ENCODE peak calls at places on chromosome 15, in ten cellular contexts. X is CD8-positive, alpha-beta memory T cell; M is right lobe of liver; O is cardiac muscle cell; H is lung; E is small intestine; I is left ventricle myocardium inferior; C is stomach; L is endodermal cell; J is psoas muscle. K is an unnamed sample.
A peak's percentile ranks its signal among the peaks of the same experiment; 100 is the strongest.

GRCh38 chr15:44340410-44340809 is 51.9 kb downstream of the GOLM2 start:
- DNase-seq in L (no peak), I (no peak), E (no peak), O (no peak), C (no peak), H (no peak), X (no peak), M (no peak), J (no peak), K (no peak)

GRCh38 chr15:57555270-57555669 is 36.4 kb upstream of the MYZAP start:
- DNase-seq in M (no peak), I (no peak), E (no peak), L (no peak), C (no peak), H (no peak), X (no peak), J (no peak), O (no peak), K (no peak)

GRCh38 chr15:83435202-83435601 is 11.9 kb upstream of the SH3GL3 start:
- DNase-seq in X (no peak), C (no peak), M (no peak), L (no peak), I (no peak), O (no peak), E (no peak), J (no peak), H (no peak), K (no peak)

GRCh38 chr15:39113741-39114140 is 467.1 kb upstream of the THBS1 start:
- DNase-seq in C (no peak), X (no peak), E (no peak), O (no peak), I (no peak), L (no peak), H (no peak), M (no peak), J (no peak), K (no peak)

GRCh38 chr15:40421246-40422157 is 15.9 kb downstream of the IVD start:
- DNase-seq in E (peak; percentile 73), J (peak; percentile 81), H (peak; percentile 85), M (peak; percentile 85), C (peak; percentile 82), L (peak; percentile 95), X (peak; percentile 75), I (peak; percentile 76), O (peak; percentile 80), K (no peak)

GRCh38 chr15:49247556-49248102 is 77.6 kb downstream of the GALK2 start:
- DNase-seq in C (no peak), E (no peak), M (no peak), L (no peak), X (no peak), H (no peak), I (no peak), J (no peak), O (no peak), K (no peak)

GRCh38 chr15:69780981-69781380 is 316.7 kb downstream of the TLE3 start:
- DNase-seq in J (no peak), L (no peak), H (no peak), O (no peak), C (no peak), E (no peak), X (no peak), I (no peak), M (no peak), K (no peak)

GRCh38 chr15:31471731-31472430 is 145.2 kb downstream of the KLF13 start:
- DNase-seq in I (no peak), E (no peak), J (no peak), L (peak; percentile 9), O (no peak), H (no peak), X (no peak), M (no peak), C (no peak), K (peak; percentile 52)

GRCh38 chr15:67070892-67071664 is 5.7 kb downstream of the SMAD3 start:
- DNase-seq in E (no peak), C (no peak), M (no peak), I (no peak), H (no peak), O (no peak), X (no peak), J (no peak), L (peak; percentile 72), K (no peak)

GRCh38 chr15:67068724-67069400 is 3.5 kb downstream of the SMAD3 start:
- DNase-seq in I (no peak), M (no peak), X (no peak), H (no peak), L (no peak), E (no peak), C (no peak), O (no peak), J (no peak), K (no peak)

GRCh38 chr15:67072442-67072841 is 7.0 kb downstream of the SMAD3 start:
- DNase-seq in E (peak; percentile 79), C (no peak), M (no peak), J (no peak), H (no peak), L (no peak), I (no peak), X (no peak), O (no peak), K (no peak)

GRCh38 chr15:67067930-67068542 is 2.6 kb downstream of the SMAD3 start:
- DNase-seq in E (peak; percentile 86), X (no peak), I (no peak), C (no peak), O (no peak), H (no peak), J (no peak), L (no peak), M (no peak), K (no peak)

GRCh38 chr15:67070150-67070549 is 4.7 kb downstream of the SMAD3 start:
- DNase-seq in I (no peak), L (no peak), O (no peak), H (no peak), E (no peak), M (no peak), X (no peak), C (no peak), J (no peak), K (no peak)
- H3K27ac ChIP-seq in I (no peak overlapping the region), L (no peak overlapping the region), O (no peak overlapping the region), H (no peak overlapping the region), E (no peak overlapping the region), M (no peak overlapping the region), X (no peak overlapping the region), C (no peak overlapping the region), J (peak overlapping the region; percentile 92), K (peak overlapping the region; percentile 75)

DNA sequence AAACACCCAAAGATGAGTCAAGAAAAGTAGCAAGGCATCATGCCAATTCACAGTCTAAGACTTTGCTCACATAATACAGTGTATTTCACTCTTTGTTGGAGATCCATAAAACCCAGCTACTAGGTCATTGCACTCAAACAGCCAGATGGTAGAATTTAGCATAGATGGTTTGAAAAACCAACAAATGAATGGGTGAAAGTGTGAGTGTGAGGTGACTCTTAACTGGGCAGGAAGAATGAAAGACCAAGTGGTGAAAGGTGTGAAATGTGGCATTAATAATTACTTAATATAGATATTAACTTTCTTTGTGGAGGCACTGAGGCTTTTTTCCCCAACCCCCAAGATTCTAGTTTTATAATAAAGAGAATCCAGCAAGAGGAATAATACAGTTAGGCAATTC is 159.5 kb downstream of the SQOR start:
- DNase-seq in C (no peak), J (no peak), L (no peak), M (no peak), E (no peak), H (no peak), I (no peak), O (no peak), X (no peak), K (no peak)
- H3K27me3 ChIP-seq in C (no peaks in the 10 kb centered on the region), J (peaks cover 18% of the 10 kb centered on the region), L (peaks cover 44% of the 10 kb centered on the region), M (no peaks in the 10 kb centered on the region), E (no peaks in the 10 kb centered on the region), H (no peaks in the 10 kb centered on the region), I (peaks cover 35% of the 10 kb centered on the region), O (no peaks in the 10 kb centered on the region), X (no peaks in the 10 kb centered on the region), K (no peaks in the 10 kb centered on the region)

GRCh38 chr15:85334241-85334640 is 46.2 kb upstream of the AKAP13 start:
- DNase-seq in E (no peak), M (no peak), I (no peak), C (no peak), J (no peak), L (no peak), H (no peak), X (no peak), O (no peak), K (no peak)

GRCh38 chr15:85329561-85330421 is 50.6 kb upstream of the AKAP13 start:
- DNase-seq in E (peak; percentile 84), X (peak; percentile 53), I (peak; percentile 47), J (no peak), O (no peak), L (no peak), M (no peak), H (no peak), C (no peak), K (no peak)

GRCh38 chr15:85333132-85333831 is 47.1 kb upstream of the AKAP13 start:
- DNase-seq in E (no peak), O (no peak), X (no peak), L (no peak), C (no peak), H (no peak), J (no peak), I (no peak), M (no peak), K (no peak)

GRCh38 chr15:85330941-85331588 is 49.3 kb upstream of the AKAP13 start:
- DNase-seq in M (peak; percentile 77), I (peak; percentile 91), X (peak; percentile 53), O (peak; percentile 92), C (peak; percentile 92), J (peak; percentile 86), L (peak; percentile 96), H (peak; percentile 95), E (peak; percentile 98), K (peak; percentile 88)

DNA sequence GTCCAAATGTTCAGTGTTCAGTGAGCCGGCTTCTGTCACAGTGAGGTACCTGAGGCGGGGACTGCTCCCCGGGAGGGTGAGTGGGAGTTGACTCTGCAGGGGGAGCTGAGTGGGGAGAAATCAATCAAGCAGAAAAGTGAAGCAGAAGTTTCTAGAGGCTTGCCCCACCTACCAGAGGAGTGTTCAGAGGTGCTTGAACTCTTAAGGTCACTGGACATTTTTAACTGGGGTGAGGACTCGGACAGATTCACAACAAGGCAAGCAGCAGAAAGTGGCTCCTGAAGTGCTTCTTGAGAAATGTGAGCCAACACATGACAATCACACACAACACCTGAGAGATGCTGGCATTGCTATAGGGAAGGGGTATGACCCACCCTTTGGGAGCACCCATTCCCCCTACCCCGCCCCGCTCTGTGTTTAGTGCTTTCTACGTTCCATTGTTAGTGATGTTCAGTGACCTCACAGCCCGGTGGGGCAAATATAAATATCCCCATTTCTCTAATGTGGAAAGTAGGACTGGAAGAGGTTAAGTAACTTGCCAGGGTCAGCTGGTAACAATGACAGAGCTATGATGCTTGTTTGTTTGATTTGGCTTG is 48.6 kb upstream of the AKAP13 start:
- DNase-seq in E (no peak), I (no peak), H (peak; percentile 78), O (no peak), C (no peak), J (no peak), L (no peak), X (no peak), M (no peak), K (no peak)
- H3K4me3 ChIP-seq in E (no peak overlapping the region), I (peak overlapping the region; percentile 50), H (no peak overlapping the region), O (no peak overlapping the region), C (no peak overlapping the region), J (no peak overlapping the region), L (no peak overlapping the region), X (peak overlapping the region; percentile 65), M (no peak overlapping the region), K (no peak overlapping the region)

GRCh38 chr15:88915354-88915753 is 2.2 kb upstream of the MFGE8 start:
- DNase-seq in C (no peak), X (no peak), L (no peak), H (no peak), O (no peak), I (peak; percentile 3), E (no peak), J (no peak), M (no peak), K (no peak)

GRCh38 chr15:88913850-88914169 is 631 bp upstream of the MFGE8 start:
- DNase-seq in X (no peak), J (no peak), M (no peak), L (no peak), E (no peak), O (no peak), I (no peak), H (no peak), C (no peak), K (no peak)

GRCh38 chr15:88912500-88912921 is 668 bp downstream of the MFGE8 start:
- DNase-seq in E (no peak), X (no peak), C (no peak), J (peak; percentile 56), M (no peak), O (peak; percentile 29), I (peak; percentile 53), H (no peak), L (peak; percentile 78), K (no peak)

GRCh38 chr15:88911766-88912118 is 1.4 kb downstream of the MFGE8 start:
- DNase-seq in M (no peak), O (peak; percentile 80), C (no peak), H (no peak), J (peak; percentile 70), I (peak; percentile 45), L (peak; percentile 89), X (no peak), E (no peak), K (peak; percentile 89)

DNA sequence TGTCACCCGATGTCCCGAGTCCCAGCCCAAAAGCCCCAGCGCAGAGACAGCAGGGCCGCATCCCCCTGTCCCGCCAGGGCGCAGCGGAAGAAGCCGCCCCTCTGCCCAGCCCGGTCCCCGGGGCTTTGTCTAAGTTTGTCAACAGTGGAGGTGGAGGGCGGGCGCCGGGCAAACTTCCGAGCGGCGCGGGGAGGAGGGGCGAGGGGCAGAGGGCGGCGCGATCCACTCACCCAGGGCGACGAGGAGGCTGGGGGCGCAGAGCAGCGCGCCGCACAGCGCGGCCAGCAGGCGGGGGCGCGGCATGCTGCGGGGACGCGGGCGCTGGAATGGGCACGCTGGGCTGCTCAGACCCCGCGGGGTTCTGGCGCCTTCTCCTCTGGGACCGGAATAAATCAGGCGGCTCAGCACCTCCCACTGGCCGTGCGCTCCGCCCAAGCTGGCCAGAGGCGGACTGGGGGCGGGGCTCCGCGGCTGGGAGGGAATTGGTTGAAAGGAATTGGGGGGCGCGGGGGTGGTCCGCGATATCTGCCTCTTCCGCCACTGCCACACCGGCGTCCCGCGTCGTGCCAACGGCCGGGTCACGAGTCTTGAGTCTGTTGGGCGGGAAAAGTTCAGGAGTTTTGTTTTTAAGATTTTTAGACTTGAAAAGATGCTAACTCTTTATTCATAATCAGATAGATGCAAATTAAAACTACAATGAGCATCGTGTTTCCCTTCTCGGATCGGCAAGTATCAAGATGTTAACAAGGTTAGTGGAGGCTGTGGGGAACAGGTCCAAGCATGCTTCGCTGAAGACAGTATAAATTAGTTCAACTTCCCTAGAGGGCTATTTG is at the start of gene MFGE8:
- DNase-seq in X (peak; percentile 76), E (peak; percentile 33), L (peak; percentile 94), M (peak; percentile 76), J (peak; percentile 85), I (peak; percentile 87), O (peak; percentile 94), C (peak; percentile 54), H (no peak), K (peak; percentile 89)
- H3K27ac ChIP-seq in X (peak within 1 kb of the TSS; percentile 36), E (no peak within 1 kb of the TSS), L (peak within 1 kb of the TSS; percentile 82), M (no peak within 1 kb of the TSS), J (peak within 1 kb of the TSS; percentile 93), I (peak within 1 kb of the TSS; percentile 95), O (peak within 1 kb of the TSS; percentile 81), C (peak within 1 kb of the TSS; percentile 72), H (peak within 1 kb of the TSS; percentile 84), K (peak within 1 kb of the TSS; percentile 71)